ENCODE peak calls at places on chromosomes 16 and 17, in seven cellular contexts. W, C, M, Q, Y, K and B are unnamed samples.

GRCh38 chr17:27616414-27616813 is 14.6 kb upstream of the LGALS9 start:
- DNase-seq in W (no peak), C (no peak), M (no peak), Q (no peak), Y (no peak), K (no peak), B (no peak)

GRCh38 chr17:60529806-60530205 is 3.8 kb upstream of the APPBP2 start:
- DNase-seq in W (peak; percentile 26), C (peak; percentile 72), M (no peak), Q (no peak), Y (no peak), K (no peak), B (no peak)

GRCh38 chr17:3935825-3936355 is 19.6 kb upstream of the P2RX1 start:
- DNase-seq in W (peak; percentile 76), C (peak; percentile 35), M (no peak), Q (peak; percentile 33), Y (peak; percentile 47), K (no peak), B (peak; percentile 97)

GRCh38 chr17:51435171-51435552 is 174.8 kb downstream of the UTP18 start:
- DNase-seq in W (no peak), C (no peak), M (no peak), Q (no peak), Y (no peak), K (no peak), B (no peak)

GRCh38 chr17:3532106-3532858 is 25.3 kb downstream of the TRPV3 start:
- DNase-seq in W (no peak), C (no peak), M (no peak), Q (no peak), Y (no peak), K (no peak), B (peak; percentile 74)

GRCh38 chr17:82897514-82898249 is 57.9 kb upstream of the ZNF750 start:
- DNase-seq in W (no peak), C (no peak), M (no peak), Q (no peak), Y (no peak), K (no peak), B (no peak)

GRCh38 chr17:16886655-16887322 is 85.1 kb downstream of the TNFRSF13B start:
- DNase-seq in W (no peak), C (no peak), M (no peak), Q (no peak), Y (no peak), K (no peak), B (no peak)

GRCh38 chr16:89354325-89354724 is 136.0 kb downstream of the ANKRD11 start:
- DNase-seq in W (no peak), C (no peak), M (no peak), Q (no peak), Y (no peak), K (no peak), B (peak; percentile 22)

GRCh38 chr17:40765657-40766056 is 6.3 kb downstream of the KRT26 start:
- DNase-seq in W (no peak), C (no peak), M (no peak), Q (no peak), Y (no peak), K (no peak), B (no peak)

GRCh38 chr17:41284043-41284442 is 8.5 kb downstream of the KRTAP9-7 start:
- DNase-seq in W (peak; percentile 41), C (no peak), M (no peak), Q (no peak), Y (no peak), K (no peak), B (no peak)

GRCh38 chr16:58381661-58382060 is 10.6 kb upstream of the GINS3 start:
- DNase-seq in W (no peak), C (no peak), M (no peak), Q (no peak), Y (no peak), K (no peak), B (no peak)

GRCh38 chr17:75738218-75738802 is 17.1 kb downstream of the ITGB4 start:
- DNase-seq in W (peak; percentile 27), C (no peak), M (no peak), Q (no peak), Y (no peak), K (no peak), B (peak; percentile 94)

GRCh38 chr17:5499790-5500189 is 13.4 kb downstream of the MIS12 start:
- DNase-seq in W (no peak), C (no peak), M (peak; percentile 78), Q (no peak), Y (no peak), K (no peak), B (peak; percentile 81)

GRCh38 chr17:73609688-73610210 is 34.5 kb downstream of the SDK2 start:
- DNase-seq in W (no peak), C (no peak), M (no peak), Q (no peak), Y (no peak), K (no peak), B (peak; percentile 48)
- H3K4me3 ChIP-seq in W (no peak overlapping the region), C (no peak overlapping the region), M (no peak overlapping the region), Q (no peak overlapping the region), Y (no peak overlapping the region), K (no peak overlapping the region), B (no peak overlapping the region)

GRCh38 chr16:20894388-20894787 is 5.8 kb downstream of the DCUN1D3 start:
- DNase-seq in W (no peak), C (no peak), M (no peak), Q (no peak), Y (no peak), K (no peak), B (no peak)
- H4K20me1 ChIP-seq in W (peaks cover 74% of the 10 kb centered on the region), C (no peaks in the 10 kb centered on the region), M (peaks cover 15% of the 10 kb centered on the region), Q (peaks cover 15% of the 10 kb centered on the region), Y (no peaks in the 10 kb centered on the region), K (no peaks in the 10 kb centered on the region), B (peaks cover 85% of the 10 kb centered on the region)

DNA sequence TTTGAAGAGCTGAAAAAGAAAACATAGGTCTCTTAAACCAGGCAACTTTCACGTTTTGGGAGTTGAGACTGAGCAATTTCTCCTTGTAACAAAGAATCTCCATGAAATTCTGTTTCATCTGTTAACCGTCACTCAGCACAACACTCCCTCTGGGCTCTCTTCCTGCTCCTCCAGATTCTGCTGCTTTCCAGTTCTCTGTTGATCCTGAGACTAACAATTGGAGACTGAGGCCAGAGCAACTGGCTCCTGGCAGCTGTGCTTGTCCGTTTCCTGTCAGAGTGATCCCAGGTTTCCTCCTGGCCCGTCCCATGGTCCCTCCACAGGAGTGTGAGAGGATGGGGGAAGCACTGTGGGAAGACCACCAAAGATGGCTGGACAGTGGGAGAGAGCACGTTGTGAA is 32.5 kb downstream of the IST1 start:
- DNase-seq in W (no peak), C (no peak), M (no peak), Q (no peak), Y (no peak), K (no peak), B (no peak)
- H3K27ac ChIP-seq in W (peak overlapping the region; percentile 43), C (no peak overlapping the region), M (peak overlapping the region; percentile 75), Q (no peak overlapping the region), Y (peak overlapping the region; percentile 78), K (no peak overlapping the region), B (peak overlapping the region; percentile 65)

DNA sequence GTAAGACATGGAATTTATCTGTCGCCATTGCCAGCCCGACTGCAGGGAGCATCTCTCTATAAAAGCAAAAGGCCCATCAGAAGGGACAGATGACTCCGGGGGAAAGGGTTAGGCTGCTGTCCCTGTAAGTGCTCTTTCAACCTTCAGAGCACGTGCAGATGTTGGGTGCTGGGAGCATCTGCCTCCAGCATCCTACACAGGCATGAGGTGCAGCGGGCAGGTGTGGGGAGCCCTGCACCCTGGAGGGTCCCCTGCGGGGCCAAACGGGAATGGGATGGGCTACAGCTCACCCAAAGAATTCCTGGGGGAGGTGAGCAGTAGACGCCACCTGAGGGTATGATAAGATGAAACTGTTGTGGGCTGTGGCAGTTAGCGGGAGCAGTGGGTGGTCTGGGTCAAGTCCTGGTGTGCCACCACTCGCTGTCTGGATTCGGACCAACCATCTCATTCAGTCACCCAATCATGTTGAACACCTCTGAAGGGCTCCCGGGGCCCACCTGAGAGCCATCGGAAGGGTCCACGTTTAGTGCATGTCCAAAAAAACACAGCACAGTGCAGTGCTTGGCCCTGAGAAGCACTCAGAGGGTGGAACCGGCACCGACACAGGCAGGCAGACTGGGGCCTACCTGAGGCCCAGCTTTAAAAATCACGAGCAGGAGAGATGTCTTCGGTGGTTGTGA is 3.8 kb downstream of the SMCR8 start:
- DNase-seq in W (no peak), C (no peak), M (no peak), Q (no peak), Y (no peak), K (no peak), B (no peak)
- H3K4me3 ChIP-seq in W (no peak overlapping the region), C (no peak overlapping the region), M (no peak overlapping the region), Q (peak overlapping the region; percentile 97), Y (no peak overlapping the region), K (no peak overlapping the region), B (peak overlapping the region; percentile 29)

GRCh38 chr17:79129523-79129922 is 54.9 kb downstream of the ENGASE start:
- DNase-seq in W (no peak), C (no peak), M (no peak), Q (no peak), Y (no peak), K (no peak), B (no peak)
- H4K20me1 ChIP-seq in W (no peaks in the 10 kb centered on the region), C (no peaks in the 10 kb centered on the region), M (no peaks in the 10 kb centered on the region), Q (no peaks in the 10 kb centered on the region), Y (no peaks in the 10 kb centered on the region), K (peaks cover 4% of the 10 kb centered on the region), B (no peaks in the 10 kb centered on the region)

DNA sequence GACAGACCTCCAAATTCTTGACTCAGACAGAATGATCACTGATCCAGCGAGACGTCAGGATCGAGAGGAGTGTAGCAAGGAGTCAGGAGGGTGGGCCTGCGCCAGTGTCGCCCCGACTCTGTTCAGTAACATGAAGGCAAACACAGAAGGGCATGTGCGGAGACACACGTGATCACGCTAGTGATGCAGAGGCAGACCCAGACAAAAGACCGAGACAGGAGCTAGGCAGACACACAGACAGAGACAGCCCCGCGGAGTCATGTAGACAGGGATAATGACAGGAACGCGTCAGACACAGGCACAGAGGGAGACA is 7.2 kb downstream of the KDM6B start:
- DNase-seq in W (no peak), C (no peak), M (no peak), Q (no peak), Y (no peak), K (no peak), B (no peak)
- H3K27ac ChIP-seq in W (peak overlapping the region; percentile 35), C (peak overlapping the region; percentile 48), M (peak overlapping the region; percentile 95), Q (peak overlapping the region; percentile 98), Y (peak overlapping the region; percentile 100), K (peak overlapping the region; percentile 99), B (peak overlapping the region; percentile 99)